ENCODE peak calls at places on chromosome 9, in four cellular contexts. A is HepG2, N is SK-N-SH, G is GM12878. J is an unnamed sample.
A peak's percentile ranks its signal among the peaks of the same experiment; 100 is the strongest.

GRCh38 chr9:95989304-95989703 is 113.8 kb downstream of the ERCC6L2 start:
- DNase-seq in A (no peak), N (no peak), G (no peak), J (no peak)

GRCh38 chr9:113246928-113247327 is 25.6 kb downstream of the SLC31A1 start:
- DNase-seq in A (no peak), N (no peak), G (no peak), J (no peak)

GRCh38 chr9:112288029-112288428 is 45.4 kb downstream of the PTBP3 start:
- DNase-seq in A (peak; percentile 10), N (no peak), G (no peak), J (no peak)

GRCh38 chr9:113012492-113012891 is 500 bp upstream of the ZNF883 start:
- DNase-seq in A (no peak), N (peak; percentile 37), G (no peak), J (no peak)

GRCh38 chr9:16458696-16459420 is 411.6 kb downstream of the BNC2 start:
- DNase-seq in A (no peak), N (no peak), G (peak; percentile 76), J (no peak)

GRCh38 chr9:69307446-69308216 is 17.4 kb upstream of the ENTREP1 start:
- DNase-seq in A (no peak), N (no peak), G (no peak), J (peak; percentile 62)

GRCh38 chr9:16509946-16510504 is 360.4 kb downstream of the BNC2 start:
- DNase-seq in A (no peak), N (no peak), G (no peak), J (no peak)

GRCh38 chr9:69326261-69326660 is 1.2 kb downstream of the ENTREP1 start:
- DNase-seq in A (no peak), N (peak; percentile 13), G (no peak), J (no peak)

GRCh38 chr9:15289590-15289989 is 17.4 kb downstream of the TTC39B start:
- DNase-seq in A (no peak), N (no peak), G (no peak), J (peak; percentile 6)

GRCh38 chr9:113018247-113018646 is 6.3 kb upstream of the ZNF883 start:
- DNase-seq in A (no peak), N (no peak), G (no peak), J (no peak)

GRCh38 chr9:95088421-95089161 is 228.9 kb downstream of the FANCC start:
- DNase-seq in A (no peak), N (no peak), G (no peak), J (no peak)

GRCh38 chr9:137454145-137454505 is 5.0 kb downstream of the NSMF start:
- DNase-seq in A (no peak), N (peak; percentile 79), G (no peak), J (no peak)

GRCh38 chr9:133166392-133166791 is 2.7 kb upstream of the GBGT1 start:
- DNase-seq in A (no peak), N (no peak), G (no peak), J (no peak)

GRCh38 chr9:114899461-114899860 is 30.9 kb downstream of the TNFSF8 start:
- DNase-seq in A (no peak), N (no peak), G (no peak), J (no peak)

GRCh38 chr9:34070601-34071340 is 22.1 kb upstream of the UBAP2 start:
- DNase-seq in A (no peak), N (no peak), G (no peak), J (no peak)

GRCh38 chr9:71858102-71858798 is 52.7 kb downstream of the ABHD17B start:
- DNase-seq in A (no peak), N (no peak), G (no peak), J (no peak)

GRCh38 chr9:130890124-130890523 is 6.5 kb downstream of the QRFP start:
- DNase-seq in A (no peak), N (peak; percentile 16), G (no peak), J (no peak)

GRCh38 chr9:8627944-8628679 is 828.5 kb upstream of the DMAC1 start:
- DNase-seq in A (no peak), N (no peak), G (no peak), J (no peak)

GRCh38 chr9:18297532-18297872 is 176.5 kb upstream of the ADAMTSL1 start:
- DNase-seq in A (peak; percentile 4), N (peak; percentile 20), G (no peak), J (peak; percentile 34)

GRCh38 chr9:534886-535285 is 306.6 kb upstream of the DMRT1 start:
- DNase-seq in A (no peak), N (no peak), G (no peak), J (no peak)

GRCh38 chr9:114037961-114038723 is 40.0 kb downstream of the AMBP start:
- DNase-seq in A (no peak), N (no peak), G (no peak), J (peak; percentile 56)

GRCh38 chr9:532707-533106 is 308.8 kb upstream of the DMRT1 start:
- DNase-seq in A (no peak), N (no peak), G (no peak), J (no peak)

GRCh38 chr9:94554078-94554438 is 825 bp upstream of the PCAT7 start:
- DNase-seq in A (no peak), N (no peak), G (no peak), J (no peak)

GRCh38 chr9:22044583-22044982 is 35.5 kb upstream of the CDKN2B start:
- DNase-seq in A (no peak), N (no peak), G (no peak), J (no peak)

DNA sequence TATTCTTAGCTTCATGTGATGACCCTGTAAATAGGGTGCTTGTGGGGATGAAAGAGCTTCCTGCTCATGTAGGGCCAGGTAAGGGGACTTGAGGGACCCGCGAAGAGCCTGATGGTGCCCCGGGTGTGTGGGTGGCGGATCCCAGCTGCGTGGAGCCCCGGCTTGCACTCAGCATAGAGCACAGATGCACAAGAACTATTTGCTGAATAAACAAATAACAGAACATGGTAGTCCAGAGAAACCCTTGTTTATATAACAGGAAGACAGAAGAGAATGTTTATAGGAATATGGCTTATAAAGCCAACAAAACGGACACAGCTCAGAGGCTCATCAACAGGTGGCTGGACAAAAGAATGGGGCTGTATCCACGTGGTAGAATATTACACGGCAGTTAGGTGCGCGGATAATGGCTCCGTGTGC is 106.9 kb upstream of the COL5A1 start:
- DNase-seq in A (no peak), N (no peak), G (no peak), J (no peak)
- TF ChIP-seq POLR2AphosphoS5 in A (no peak), N (no peak), G (no peak), J (no peak)

GRCh38 chr9:125998837-125999503 is 251.8 kb downstream of the PBX3 start:
- DNase-seq in A (no peak), N (peak; percentile 29), G (no peak), J (no peak)

GRCh38 chr9:125996671-125997509 is 249.7 kb downstream of the PBX3 start:
- DNase-seq in A (no peak), N (peak; percentile 21), G (no peak), J (no peak)

GRCh38 chr9:125999504-125999881 is 252.3 kb downstream of the PBX3 start:
- DNase-seq in A (no peak), N (peak; percentile 24), G (no peak), J (no peak)

GRCh38 chr9:125995706-125996105 is 248.5 kb downstream of the PBX3 start:
- DNase-seq in A (no peak), N (no peak), G (no peak), J (no peak)

DNA sequence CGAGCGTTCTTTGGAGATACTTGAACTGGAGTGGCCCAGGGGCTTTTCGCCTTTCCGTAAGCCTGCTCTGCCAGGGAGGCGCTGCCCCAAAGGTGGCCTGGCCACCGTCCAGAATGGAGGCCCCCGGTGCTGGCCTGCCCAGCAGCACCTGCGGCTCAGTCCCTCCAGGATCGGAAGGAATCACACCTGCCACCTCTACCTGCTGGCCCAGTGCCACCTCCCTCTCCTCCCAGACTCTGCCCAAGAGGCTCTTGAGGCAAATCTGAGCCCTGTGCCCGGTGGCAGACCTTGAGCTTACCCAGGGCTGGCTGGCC is 250.3 kb downstream of the PBX3 start:
- DNase-seq in A (no peak), N (no peak), G (no peak), J (no peak)
- TF ChIP-seq TCF12 in A (no peak), N (no peak), G (no peak), J (no peak)

GRCh38 chr9:127867356-127868277 is 9.9 kb downstream of the AK1 start:
- DNase-seq in A (no peak), N (no peak), G (no peak), J (no peak)
- TF ChIP-seq POLR2AphosphoS5 in A (no peak), N (no peak), G (no peak), J (no peak)

GRCh38 chr9:20319641-20320337 is 302.5 kb downstream of the MLLT3 start:
- DNase-seq in A (no peak), N (no peak), G (no peak), J (no peak)
- TF ChIP-seq TCF12 in A (no peak), N (no peak), G (no peak), J (no peak)

DNA sequence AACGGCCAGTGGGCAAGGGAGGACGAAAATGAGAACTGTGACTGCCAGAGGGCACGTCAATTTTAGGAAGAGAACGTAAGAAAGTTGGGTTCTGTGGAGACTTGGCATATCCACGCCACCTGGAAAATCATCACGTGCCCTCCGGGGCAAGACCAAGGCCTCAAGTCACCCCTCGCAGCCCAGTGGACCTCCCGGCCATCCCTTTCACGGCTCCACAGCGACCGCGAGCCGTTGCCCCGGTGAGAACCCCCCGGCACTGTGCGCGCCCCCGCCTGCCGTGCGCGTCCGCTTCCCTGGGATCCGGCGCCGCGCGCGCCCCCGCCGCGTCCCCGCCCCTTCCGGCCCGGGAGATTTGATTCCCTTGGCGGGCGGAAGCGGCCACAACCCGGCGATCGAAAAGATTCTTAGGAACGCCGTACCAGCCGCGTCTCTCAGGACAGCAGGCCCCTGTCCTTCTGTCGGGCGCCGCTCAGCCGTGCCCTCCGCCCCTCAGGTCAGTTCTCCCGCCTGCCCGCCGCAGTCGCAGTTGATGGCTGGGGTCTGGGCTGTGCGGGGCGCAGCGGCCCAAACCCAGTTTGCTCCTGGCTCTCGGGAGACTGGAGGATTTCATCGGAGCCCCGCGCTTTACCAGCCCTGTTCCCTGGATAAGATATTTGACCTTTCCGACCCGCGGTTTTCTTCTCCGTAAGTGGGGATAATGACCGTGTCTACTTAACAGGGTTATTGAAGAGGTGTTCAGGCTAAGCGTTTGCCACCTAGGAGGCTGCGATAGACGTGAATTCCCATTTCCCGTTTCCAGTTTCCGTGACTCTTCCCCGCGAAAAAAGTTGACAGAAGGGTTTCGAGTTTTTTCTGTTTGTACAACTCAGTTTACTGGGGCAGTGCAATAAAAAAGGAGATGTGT is at the start of gene MELK:
- DNase-seq in A (peak; percentile 71), N (peak; percentile 99), G (no peak), J (peak; percentile 95)
- TF ChIP-seq POLR2AphosphoS5 in A (peak; percentile 75), N (peak; percentile 94), G (peak; percentile 84), J (peak; percentile 85)

GRCh38 chr9:135088979-135089847 is 1.7 kb downstream of the OLFM1 start:
- DNase-seq in A (no peak), N (no peak), G (no peak), J (no peak)

GRCh38 chr9:135088348-135088978 is 995 bp downstream of the OLFM1 start:
- DNase-seq in A (no peak), N (peak; percentile 51), G (no peak), J (peak; percentile 60)

GRCh38 chr9:135091545-135091944 is 4.1 kb downstream of the OLFM1 start:
- DNase-seq in A (no peak), N (no peak), G (no peak), J (no peak)

GRCh38 chr9:135090081-135090480 is 2.6 kb downstream of the OLFM1 start:
- DNase-seq in A (no peak), N (no peak), G (no peak), J (no peak)

DNA sequence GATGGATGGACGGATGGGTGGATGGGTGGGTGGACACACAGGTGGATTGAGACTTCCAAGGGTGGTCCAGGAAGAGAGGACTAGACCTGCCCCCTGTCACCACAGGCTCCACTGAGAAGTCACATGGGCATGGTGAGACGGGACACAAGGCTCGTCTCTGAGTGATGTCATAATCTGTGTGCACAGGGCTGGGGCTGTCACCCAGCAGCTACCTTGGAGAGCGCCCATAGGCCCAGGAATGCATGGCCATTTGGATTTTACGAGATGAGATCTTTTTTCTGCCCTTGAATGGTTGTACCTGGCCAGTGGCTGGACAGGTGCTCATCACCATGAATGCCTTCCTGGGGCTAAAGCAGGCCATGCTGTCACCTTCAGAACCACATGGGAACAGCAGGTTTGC is 3.1 kb downstream of the OLFM1 start:
- DNase-seq in A (no peak), N (no peak), G (no peak), J (no peak)
- TF ChIP-seq TCF12 in A (no peak), N (no peak), G (no peak), J (no peak)